ENCODE peak calls at places on chromosome 4, in ten cellular contexts. One of them, this sample, is unnamed.

GRCh38 chr4:8045909-8046308 is 106.2 kb upstream of the AFAP1 start:
- DNase-seq in psoas muscle: no peak
- DNase-seq in left ventricle myocardium inferior: no peak
- DNase-seq in coronary artery: no peak
- DNase-seq in caudate nucleus: no peak
- DNase-seq in substantia nigra: no peak
- DNase-seq in OCI-LY7: no peak
- DNase-seq in naive thymus-derived CD4-positive, alpha-beta T cell: no peak
- DNase-seq in PC-3: no peak
- DNase-seq in CD4-positive, alpha-beta T cell: no peak
- DNase-seq in this sample: no peak

GRCh38 chr4:39029752-39030694 is 2.2 kb downstream of the TMEM156 start:
- DNase-seq in psoas muscle: no peak
- DNase-seq in left ventricle myocardium inferior: no peak
- DNase-seq in coronary artery: no peak
- DNase-seq in caudate nucleus: no peak
- DNase-seq in substantia nigra: no peak
- DNase-seq in OCI-LY7: peak; percentile 71
- DNase-seq in naive thymus-derived CD4-positive, alpha-beta T cell: peak; percentile 19
- DNase-seq in PC-3: peak; percentile 23
- DNase-seq in CD4-positive, alpha-beta T cell: no peak
- DNase-seq in this sample: peak; percentile 26

GRCh38 chr4:56782019-56782418 is 39.5 kb downstream of the SPINK2 start:
- DNase-seq in psoas muscle: no peak
- DNase-seq in left ventricle myocardium inferior: no peak
- DNase-seq in coronary artery: peak; percentile 35
- DNase-seq in caudate nucleus: no peak
- DNase-seq in substantia nigra: no peak
- DNase-seq in OCI-LY7: no peak
- DNase-seq in naive thymus-derived CD4-positive, alpha-beta T cell: no peak
- DNase-seq in PC-3: no peak
- DNase-seq in CD4-positive, alpha-beta T cell: no peak
- DNase-seq in this sample: no peak

GRCh38 chr4:110211007-110211769 is 12.8 kb upstream of the ELOVL6 start:
- DNase-seq in psoas muscle: no peak
- DNase-seq in left ventricle myocardium inferior: no peak
- DNase-seq in coronary artery: no peak
- DNase-seq in caudate nucleus: no peak
- DNase-seq in substantia nigra: no peak
- DNase-seq in OCI-LY7: peak; percentile 66
- DNase-seq in naive thymus-derived CD4-positive, alpha-beta T cell: peak; percentile 42
- DNase-seq in PC-3: peak; percentile 51
- DNase-seq in CD4-positive, alpha-beta T cell: no peak
- DNase-seq in this sample: no peak

GRCh38 chr4:41991916-41992767 is 1.8 kb downstream of the SLC30A9 start:
- DNase-seq in psoas muscle: no peak
- DNase-seq in left ventricle myocardium inferior: no peak
- DNase-seq in coronary artery: no peak
- DNase-seq in caudate nucleus: no peak
- DNase-seq in substantia nigra: no peak
- DNase-seq in OCI-LY7: no peak
- DNase-seq in naive thymus-derived CD4-positive, alpha-beta T cell: no peak
- DNase-seq in PC-3: peak; percentile 80
- DNase-seq in CD4-positive, alpha-beta T cell: no peak
- DNase-seq in this sample: no peak

GRCh38 chr4:183468210-183469095 is 24.0 kb downstream of the CDKN2AIP start:
- DNase-seq in psoas muscle: no peak
- DNase-seq in left ventricle myocardium inferior: no peak
- DNase-seq in coronary artery: no peak
- DNase-seq in caudate nucleus: no peak
- DNase-seq in substantia nigra: no peak
- DNase-seq in OCI-LY7: no peak
- DNase-seq in naive thymus-derived CD4-positive, alpha-beta T cell: no peak
- DNase-seq in PC-3: peak; percentile 72
- DNase-seq in CD4-positive, alpha-beta T cell: no peak
- DNase-seq in this sample: no peak

GRCh38 chr4:12471193-12471592 is 1012.9 kb downstream of the RAB28 start:
- DNase-seq in psoas muscle: no peak
- DNase-seq in left ventricle myocardium inferior: no peak
- DNase-seq in coronary artery: no peak
- DNase-seq in caudate nucleus: no peak
- DNase-seq in substantia nigra: no peak
- DNase-seq in OCI-LY7: no peak
- DNase-seq in naive thymus-derived CD4-positive, alpha-beta T cell: no peak
- DNase-seq in PC-3: no peak
- DNase-seq in CD4-positive, alpha-beta T cell: no peak
- DNase-seq in this sample: no peak

GRCh38 chr4:84529169-84529751 is 30.2 kb upstream of the NKX6-1 start:
- DNase-seq in psoas muscle: no peak
- DNase-seq in left ventricle myocardium inferior: no peak
- DNase-seq in coronary artery: no peak
- DNase-seq in caudate nucleus: no peak
- DNase-seq in substantia nigra: no peak
- DNase-seq in OCI-LY7: peak; percentile 46
- DNase-seq in naive thymus-derived CD4-positive, alpha-beta T cell: peak; percentile 19
- DNase-seq in PC-3: peak; percentile 65
- DNase-seq in CD4-positive, alpha-beta T cell: no peak
- DNase-seq in this sample: no peak

GRCh38 chr4:5943561-5943960 is 50.7 kb upstream of the CRMP1 start:
- DNase-seq in psoas muscle: no peak
- DNase-seq in left ventricle myocardium inferior: no peak
- DNase-seq in coronary artery: no peak
- DNase-seq in caudate nucleus: no peak
- DNase-seq in substantia nigra: no peak
- DNase-seq in OCI-LY7: no peak
- DNase-seq in naive thymus-derived CD4-positive, alpha-beta T cell: no peak
- DNase-seq in PC-3: no peak
- DNase-seq in CD4-positive, alpha-beta T cell: no peak
- DNase-seq in this sample: no peak

GRCh38 chr4:19623866-19624265 is 627.8 kb upstream of the SLIT2 start:
- DNase-seq in psoas muscle: no peak
- DNase-seq in left ventricle myocardium inferior: no peak
- DNase-seq in coronary artery: no peak
- DNase-seq in caudate nucleus: no peak
- DNase-seq in substantia nigra: no peak
- DNase-seq in OCI-LY7: no peak
- DNase-seq in naive thymus-derived CD4-positive, alpha-beta T cell: no peak
- DNase-seq in PC-3: no peak
- DNase-seq in CD4-positive, alpha-beta T cell: no peak
- DNase-seq in this sample: no peak

GRCh38 chr4:167943872-167944505 is 148.3 kb upstream of the ANXA10 start:
- DNase-seq in psoas muscle: no peak
- DNase-seq in left ventricle myocardium inferior: no peak
- DNase-seq in coronary artery: no peak
- DNase-seq in caudate nucleus: no peak
- DNase-seq in substantia nigra: no peak
- DNase-seq in OCI-LY7: no peak
- DNase-seq in naive thymus-derived CD4-positive, alpha-beta T cell: no peak
- DNase-seq in PC-3: peak; percentile 51
- DNase-seq in CD4-positive, alpha-beta T cell: no peak
- DNase-seq in this sample: no peak

GRCh38 chr4:19832388-19832787 is 419.3 kb upstream of the SLIT2 start:
- DNase-seq in psoas muscle: no peak
- DNase-seq in left ventricle myocardium inferior: no peak
- DNase-seq in coronary artery: no peak
- DNase-seq in caudate nucleus: no peak
- DNase-seq in substantia nigra: no peak
- DNase-seq in OCI-LY7: no peak
- DNase-seq in naive thymus-derived CD4-positive, alpha-beta T cell: no peak
- DNase-seq in PC-3: peak; percentile 39
- DNase-seq in CD4-positive, alpha-beta T cell: no peak
- DNase-seq in this sample: no peak

GRCh38 chr4:94446386-94446785 is 5.4 kb upstream of the PDLIM5 start:
- DNase-seq in psoas muscle: no peak
- DNase-seq in left ventricle myocardium inferior: no peak
- DNase-seq in coronary artery: no peak
- DNase-seq in caudate nucleus: no peak
- DNase-seq in substantia nigra: no peak
- DNase-seq in OCI-LY7: no peak
- DNase-seq in naive thymus-derived CD4-positive, alpha-beta T cell: no peak
- DNase-seq in PC-3: peak; percentile 39
- DNase-seq in CD4-positive, alpha-beta T cell: no peak
- DNase-seq in this sample: no peak

GRCh38 chr4:188661502-188661901 is 522.3 kb downstream of the TRIML1 start:
- DNase-seq in psoas muscle: no peak
- DNase-seq in left ventricle myocardium inferior: no peak
- DNase-seq in coronary artery: no peak
- DNase-seq in caudate nucleus: no peak
- DNase-seq in substantia nigra: no peak
- DNase-seq in OCI-LY7: no peak
- DNase-seq in naive thymus-derived CD4-positive, alpha-beta T cell: no peak
- DNase-seq in PC-3: no peak
- DNase-seq in CD4-positive, alpha-beta T cell: no peak
- DNase-seq in this sample: no peak

GRCh38 chr4:155207534-155208257 is 740 bp upstream of the NPY2R start:
- DNase-seq in psoas muscle: no peak
- DNase-seq in left ventricle myocardium inferior: no peak
- DNase-seq in coronary artery: no peak
- DNase-seq in caudate nucleus: no peak
- DNase-seq in substantia nigra: no peak
- DNase-seq in OCI-LY7: no peak
- DNase-seq in naive thymus-derived CD4-positive, alpha-beta T cell: no peak
- DNase-seq in PC-3: peak; percentile 64
- DNase-seq in CD4-positive, alpha-beta T cell: no peak
- DNase-seq in this sample: no peak

GRCh38 chr4:76055421-76055820 is 19.1 kb upstream of the ART3 start:
- DNase-seq in psoas muscle: no peak
- DNase-seq in left ventricle myocardium inferior: no peak
- DNase-seq in coronary artery: no peak
- DNase-seq in caudate nucleus: no peak
- DNase-seq in substantia nigra: no peak
- DNase-seq in OCI-LY7: no peak
- DNase-seq in naive thymus-derived CD4-positive, alpha-beta T cell: no peak
- DNase-seq in PC-3: no peak
- DNase-seq in CD4-positive, alpha-beta T cell: no peak
- DNase-seq in this sample: no peak
- H3K27ac ChIP-seq in psoas muscle: no peak overlapping the region
- H3K27ac ChIP-seq in left ventricle myocardium inferior: no peak overlapping the region
- H3K27ac ChIP-seq in coronary artery: no peak overlapping the region
- H3K27ac ChIP-seq in caudate nucleus: no peak overlapping the region
- H3K27ac ChIP-seq in substantia nigra: no peak overlapping the region
- H3K27ac ChIP-seq in OCI-LY7: no peak overlapping the region
- H3K27ac ChIP-seq in naive thymus-derived CD4-positive, alpha-beta T cell: no peak overlapping the region
- H3K27ac ChIP-seq in PC-3: no peak overlapping the region
- H3K27ac ChIP-seq in CD4-positive, alpha-beta T cell: no peak overlapping the region
- H3K27ac ChIP-seq in this sample: no peak overlapping the region

GRCh38 chr4:75659512-75660031 is 13.6 kb downstream of the G3BP2 start:
- DNase-seq in psoas muscle: no peak
- DNase-seq in left ventricle myocardium inferior: no peak
- DNase-seq in coronary artery: no peak
- DNase-seq in caudate nucleus: no peak
- DNase-seq in substantia nigra: no peak
- DNase-seq in OCI-LY7: no peak
- DNase-seq in naive thymus-derived CD4-positive, alpha-beta T cell: no peak
- DNase-seq in PC-3: no peak
- DNase-seq in CD4-positive, alpha-beta T cell: no peak
- DNase-seq in this sample: no peak

GRCh38 chr4:75654905-75655304 is 18.3 kb downstream of the G3BP2 start:
- DNase-seq in psoas muscle: no peak
- DNase-seq in left ventricle myocardium inferior: no peak
- DNase-seq in coronary artery: no peak
- DNase-seq in caudate nucleus: no peak
- DNase-seq in substantia nigra: no peak
- DNase-seq in OCI-LY7: no peak
- DNase-seq in naive thymus-derived CD4-positive, alpha-beta T cell: peak; percentile 42
- DNase-seq in PC-3: no peak
- DNase-seq in CD4-positive, alpha-beta T cell: no peak
- DNase-seq in this sample: no peak

GRCh38 chr4:75658881-75659280 is 14.3 kb downstream of the G3BP2 start:
- DNase-seq in psoas muscle: no peak
- DNase-seq in left ventricle myocardium inferior: no peak
- DNase-seq in coronary artery: no peak
- DNase-seq in caudate nucleus: no peak
- DNase-seq in substantia nigra: no peak
- DNase-seq in OCI-LY7: no peak
- DNase-seq in naive thymus-derived CD4-positive, alpha-beta T cell: no peak
- DNase-seq in PC-3: peak; percentile 30
- DNase-seq in CD4-positive, alpha-beta T cell: no peak
- DNase-seq in this sample: no peak

GRCh38 chr4:75655562-75655961 is 17.6 kb downstream of the G3BP2 start:
- DNase-seq in psoas muscle: no peak
- DNase-seq in left ventricle myocardium inferior: no peak
- DNase-seq in coronary artery: no peak
- DNase-seq in caudate nucleus: no peak
- DNase-seq in substantia nigra: no peak
- DNase-seq in OCI-LY7: peak; percentile 8
- DNase-seq in naive thymus-derived CD4-positive, alpha-beta T cell: peak; percentile 67
- DNase-seq in PC-3: no peak
- DNase-seq in CD4-positive, alpha-beta T cell: no peak
- DNase-seq in this sample: no peak

GRCh38 chr4:75653845-75654503 is 19.2 kb downstream of the G3BP2 start:
- DNase-seq in psoas muscle: no peak
- DNase-seq in left ventricle myocardium inferior: no peak
- DNase-seq in coronary artery: no peak
- DNase-seq in caudate nucleus: no peak
- DNase-seq in substantia nigra: no peak
- DNase-seq in OCI-LY7: no peak
- DNase-seq in naive thymus-derived CD4-positive, alpha-beta T cell: no peak
- DNase-seq in PC-3: peak; percentile 30
- DNase-seq in CD4-positive, alpha-beta T cell: no peak
- DNase-seq in this sample: no peak
- H3K27ac ChIP-seq in psoas muscle: no peak overlapping the region
- H3K27ac ChIP-seq in left ventricle myocardium inferior: no peak overlapping the region
- H3K27ac ChIP-seq in coronary artery: no peak overlapping the region
- H3K27ac ChIP-seq in caudate nucleus: no peak overlapping the region
- H3K27ac ChIP-seq in substantia nigra: no peak overlapping the region
- H3K27ac ChIP-seq in OCI-LY7: no peak overlapping the region
- H3K27ac ChIP-seq in naive thymus-derived CD4-positive, alpha-beta T cell: peak overlapping the region; percentile 82
- H3K27ac ChIP-seq in PC-3: no peak overlapping the region
- H3K27ac ChIP-seq in CD4-positive, alpha-beta T cell: peak overlapping the region; percentile 9
- H3K27ac ChIP-seq in this sample: no peak overlapping the region

GRCh38 chr4:173442223-173442932 is 43.5 kb upstream of the SCRG1 start:
- DNase-seq in psoas muscle: no peak
- DNase-seq in left ventricle myocardium inferior: no peak
- DNase-seq in coronary artery: no peak
- DNase-seq in caudate nucleus: no peak
- DNase-seq in substantia nigra: no peak
- DNase-seq in OCI-LY7: no peak
- DNase-seq in naive thymus-derived CD4-positive, alpha-beta T cell: no peak
- DNase-seq in PC-3: no peak
- DNase-seq in CD4-positive, alpha-beta T cell: no peak
- DNase-seq in this sample: no peak
- H3K27ac ChIP-seq in psoas muscle: no peak overlapping the region
- H3K27ac ChIP-seq in left ventricle myocardium inferior: no peak overlapping the region
- H3K27ac ChIP-seq in coronary artery: no peak overlapping the region
- H3K27ac ChIP-seq in caudate nucleus: no peak overlapping the region
- H3K27ac ChIP-seq in substantia nigra: no peak overlapping the region
- H3K27ac ChIP-seq in OCI-LY7: no peak overlapping the region
- H3K27ac ChIP-seq in naive thymus-derived CD4-positive, alpha-beta T cell: no peak overlapping the region
- H3K27ac ChIP-seq in PC-3: no peak overlapping the region
- H3K27ac ChIP-seq in CD4-positive, alpha-beta T cell: no peak overlapping the region
- H3K27ac ChIP-seq in this sample: no peak overlapping the region

GRCh38 chr4:139664442-139664841 is 1.2 kb upstream of the MGST2 start:
- DNase-seq in psoas muscle: no peak
- DNase-seq in left ventricle myocardium inferior: no peak
- DNase-seq in coronary artery: no peak
- DNase-seq in caudate nucleus: no peak
- DNase-seq in substantia nigra: no peak
- DNase-seq in OCI-LY7: no peak
- DNase-seq in naive thymus-derived CD4-positive, alpha-beta T cell: no peak
- DNase-seq in PC-3: no peak
- DNase-seq in CD4-positive, alpha-beta T cell: no peak
- DNase-seq in this sample: no peak
- H3K27ac ChIP-seq in psoas muscle: peak overlapping the region; percentile 88
- H3K27ac ChIP-seq in left ventricle myocardium inferior: peak overlapping the region; percentile 90
- H3K27ac ChIP-seq in coronary artery: no peak overlapping the region
- H3K27ac ChIP-seq in caudate nucleus: no peak overlapping the region
- H3K27ac ChIP-seq in substantia nigra: no peak overlapping the region
- H3K27ac ChIP-seq in OCI-LY7: no peak overlapping the region
- H3K27ac ChIP-seq in naive thymus-derived CD4-positive, alpha-beta T cell: no peak overlapping the region
- H3K27ac ChIP-seq in PC-3: no peak overlapping the region
- H3K27ac ChIP-seq in CD4-positive, alpha-beta T cell: no peak overlapping the region
- H3K27ac ChIP-seq in this sample: no peak overlapping the region